ENCODE peak calls at places on chromosome 15, in five cellular contexts. G is HepG2, A is HEK293T, P is K562, B is GM12878. M is an unnamed sample.

GRCh38 chr15:75348563-75349350 is 1.9 kb downstream of the NEIL1 start:
- DNase-seq in G (no peak), A (no peak), P (peak; percentile 5), B (no peak), M (peak; percentile 79)

GRCh38 chr15:50058231-50058630 is 60.8 kb downstream of the ATP8B4 start:
- DNase-seq in G (no peak), A (no peak), P (no peak), B (no peak), M (no peak)

GRCh38 chr15:42595641-42596240 is 20.3 kb downstream of the STARD9 start:
- DNase-seq in G (no peak), A (no peak), P (no peak), B (no peak), M (no peak)

GRCh38 chr15:50117628-50118027 is 1.4 kb downstream of the ATP8B4 start:
- DNase-seq in G (no peak), A (no peak), P (no peak), B (no peak), M (no peak)

GRCh38 chr15:88623061-88623460 is 1.9 kb downstream of the AEN start:
- DNase-seq in G (peak; percentile 46), A (no peak), P (no peak), B (no peak), M (no peak)

GRCh38 chr15:49627407-49627877 is 6.6 kb downstream of the DTWD1 start:
- DNase-seq in G (peak; percentile 30), A (no peak), P (no peak), B (no peak), M (no peak)

GRCh38 chr15:66089049-66089448 is 164.5 kb downstream of the MEGF11 start:
- DNase-seq in G (no peak), A (no peak), P (no peak), B (no peak), M (peak; percentile 45)

GRCh38 chr15:43214169-43214568 is 6.6 kb downstream of the EPB42 start:
- DNase-seq in G (no peak), A (no peak), P (peak; percentile 24), B (no peak), M (no peak)

GRCh38 chr15:67836134-67836455 is 3.8 kb downstream of the RNU6-1 start:
- DNase-seq in G (no peak), A (no peak), P (no peak), B (no peak), M (no peak)

GRCh38 chr15:38163651-38164050 is 89.0 kb upstream of the SPRED1 start:
- DNase-seq in G (peak; percentile 33), A (no peak), P (no peak), B (no peak), M (no peak)

GRCh38 chr15:62138124-62138523 is 27.0 kb downstream of the C2CD4B start:
- DNase-seq in G (no peak), A (no peak), P (no peak), B (no peak), M (no peak)

GRCh38 chr15:58682234-58682633 is 67.3 kb downstream of the ADAM10 start:
- DNase-seq in G (no peak), A (no peak), P (no peak), B (no peak), M (no peak)

GRCh38 chr15:52101542-52102340 is 10.8 kb downstream of the BCL2L10 start:
- DNase-seq in G (no peak), A (no peak), P (no peak), B (peak; percentile 93), M (no peak)

GRCh38 chr15:52099654-52100272 is 12.8 kb downstream of the BCL2L10 start:
- DNase-seq in G (no peak), A (no peak), P (no peak), B (no peak), M (no peak)

GRCh38 chr15:52102468-52102867 is 10.1 kb downstream of the BCL2L10 start:
- DNase-seq in G (no peak), A (no peak), P (no peak), B (no peak), M (no peak)

GRCh38 chr15:52098328-52098727 is 14.2 kb downstream of the BCL2L10 start:
- DNase-seq in G (no peak), A (no peak), P (no peak), B (no peak), M (no peak)

DNA sequence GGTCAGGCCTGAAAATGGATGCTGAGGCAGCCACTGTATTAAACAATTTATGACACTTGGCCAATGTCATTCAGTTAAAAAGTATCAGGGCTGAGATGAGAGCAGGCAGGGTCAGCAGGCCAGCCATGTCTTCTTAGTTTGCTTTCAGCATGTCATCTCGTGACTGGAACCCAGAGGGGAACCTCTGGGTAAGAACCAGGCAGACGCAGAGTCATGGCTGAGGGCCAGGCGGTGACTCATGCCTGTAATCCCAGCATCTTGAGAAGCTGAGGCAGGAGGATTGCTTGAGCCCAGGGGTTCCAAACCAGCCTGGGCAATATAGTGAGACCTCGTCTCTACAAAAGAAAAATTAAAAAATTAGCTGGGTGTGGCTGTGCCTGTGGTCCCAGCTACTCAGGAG is 11.8 kb downstream of the BCL2L10 start:
- DNase-seq in G (no peak), A (no peak), P (no peak), B (peak; percentile 69), M (no peak)
- TF ChIP-seq FOXM1 in G (no peak), A (no peak), P (no peak), B (no peak), M (no peak)

GRCh38 chr15:29449136-29449535 is 179.5 kb upstream of the NSMCE3 start:
- DNase-seq in G (no peak), A (peak; percentile 12), P (no peak), B (no peak), M (no peak)

GRCh38 chr15:29452881-29453731 is 183.5 kb upstream of the NSMCE3 start:
- DNase-seq in G (no peak), A (no peak), P (no peak), B (no peak), M (no peak)

GRCh38 chr15:29454506-29454905 is 184.9 kb upstream of the NSMCE3 start:
- DNase-seq in G (no peak), A (no peak), P (no peak), B (no peak), M (no peak)

GRCh38 chr15:29448320-29448719 is 178.7 kb upstream of the NSMCE3 start:
- DNase-seq in G (no peak), A (no peak), P (no peak), B (no peak), M (no peak)

GRCh38 chr15:29451201-29451781 is 181.7 kb upstream of the NSMCE3 start:
- DNase-seq in G (peak; percentile 11), A (peak; percentile 9), P (no peak), B (no peak), M (peak; percentile 47)
- TF ChIP-seq FOXM1 in G (no peak), A (no peak), P (no peak), B (no peak), M (no peak)

GRCh38 chr15:81002004-81002253 is 1.2 kb downstream of the TLNRD1 start:
- DNase-seq in G (no peak), A (no peak), P (no peak), B (no peak), M (peak; percentile 75)

GRCh38 chr15:81000626-81001179 is at the start of gene TLNRD1:
- DNase-seq in G (peak; percentile 83), A (peak; percentile 88), P (peak; percentile 88), B (no peak), M (peak; percentile 96)

GRCh38 chr15:81001180-81002003 is 669 bp downstream of the TLNRD1 start:
- DNase-seq in G (no peak), A (peak; percentile 67), P (peak; percentile 71), B (no peak), M (peak; percentile 77)

GRCh38 chr15:81002254-81003022 is 1.7 kb downstream of the TLNRD1 start:
- DNase-seq in G (no peak), A (no peak), P (no peak), B (no peak), M (no peak)

DNA sequence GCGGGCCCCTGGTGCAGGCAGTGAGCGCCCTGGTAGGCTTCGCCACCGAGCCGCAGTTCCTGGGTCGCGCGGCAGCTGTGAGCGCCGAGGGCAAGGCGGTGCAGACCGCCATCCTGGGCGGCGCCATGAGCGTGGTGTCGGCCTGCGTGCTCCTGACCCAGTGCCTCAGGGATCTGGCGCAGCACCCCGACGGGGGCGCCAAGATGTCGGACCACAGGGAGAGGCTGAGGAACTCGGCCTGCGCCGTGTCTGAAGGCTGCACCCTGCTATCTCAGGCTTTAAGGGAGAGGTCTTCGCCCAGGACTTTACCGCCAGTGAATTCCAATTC is 2.3 kb downstream of the TLNRD1 start:
- DNase-seq in G (no peak), A (no peak), P (no peak), B (no peak), M (no peak)
- TF ChIP-seq FOXM1 in G (no peak), A (no peak), P (no peak), B (no peak), M (no peak)

GRCh38 chr15:27990411-27991338 is 108.4 kb downstream of the OCA2 start:
- DNase-seq in G (no peak), A (no peak), P (no peak), B (no peak), M (peak; percentile 72)
- TF ChIP-seq FOXM1 in G (no peak), A (no peak), P (no peak), B (no peak), M (no peak)

GRCh38 chr15:89829616-89830440 is 15.2 kb upstream of the ANPEP start:
- DNase-seq in G (no peak), A (no peak), P (no peak), B (no peak), M (no peak)

GRCh38 chr15:89826671-89827655 is 12.3 kb upstream of the ANPEP start:
- DNase-seq in G (no peak), A (no peak), P (no peak), B (no peak), M (peak; percentile 18)

GRCh38 chr15:89829161-89829560 is 14.5 kb upstream of the ANPEP start:
- DNase-seq in G (no peak), A (no peak), P (no peak), B (no peak), M (no peak)

GRCh38 chr15:89828324-89829145 is 13.9 kb upstream of the ANPEP start:
- DNase-seq in G (no peak), A (no peak), P (no peak), B (no peak), M (no peak)

GRCh38 chr15:89827821-89828220 is 13.2 kb upstream of the ANPEP start:
- DNase-seq in G (no peak), A (no peak), P (no peak), B (no peak), M (no peak)
- TF ChIP-seq FOXM1 in G (no peak), A (no peak), P (no peak), B (no peak), M (no peak)

DNA sequence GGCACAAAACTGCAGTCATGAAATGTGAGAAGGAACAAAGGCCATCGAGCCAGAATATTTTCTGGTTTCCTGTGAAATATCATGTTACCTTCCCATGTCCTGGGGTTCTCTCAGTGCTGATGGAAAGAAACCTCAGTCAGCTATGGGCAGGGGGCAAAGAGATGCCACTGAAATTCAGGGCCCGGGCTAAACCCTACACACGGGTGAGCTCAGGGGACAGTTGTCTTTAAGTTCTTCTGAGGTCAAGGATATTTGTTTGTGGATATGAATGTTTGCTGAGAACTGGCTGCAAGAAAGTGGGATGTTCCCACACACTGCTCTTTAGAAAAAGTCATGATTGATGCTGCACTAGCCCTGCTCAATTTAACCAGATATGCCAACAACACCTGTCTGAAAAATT is 187.2 kb downstream of the MEX3B start:
- DNase-seq in G (no peak), A (no peak), P (no peak), B (no peak), M (no peak)
- TF ChIP-seq FOXM1 in G (no peak), A (no peak), P (no peak), B (no peak), M (no peak)

GRCh38 chr15:60918234-60918964 is 310.7 kb downstream of the RORA start:
- DNase-seq in G (no peak), A (no peak), P (no peak), B (no peak), M (no peak)
- TF ChIP-seq FOXM1 in G (no peak), A (no peak), P (no peak), B (no peak), M (no peak)

GRCh38 chr15:83582386-83582785 is 71.5 kb upstream of the ADAMTSL3 start:
- DNase-seq in G (no peak), A (no peak), P (no peak), B (no peak), M (no peak)
- TF ChIP-seq FOXM1 in G (no peak), A (no peak), P (no peak), B (no peak), M (no peak)

M was measured in SK-N-SH.